ENCODE peak calls at places on chromosome 6, in nine cellular contexts. One of them, this sample, is unnamed.

GRCh38 chr6:45590225-45590624 is 212.5 kb upstream of the SUPT3H start:
- DNase-seq in stimulated activated CD8-positive, alpha-beta memory T cell treated with anti-CD3 and anti-CD28 coated beads, Interleukin-7, amount 100 ng/mL, for 1 hour: no peak
- DNase-seq in astrocyte of the cerebellum: peak
- DNase-seq in anterior cingulate cortex: no peak
- DNase-seq in mesendoderm: no peak
- DNase-seq in NCI-H774: peak
- DNase-seq in NCI-H2171 treated with DMSO at 0.1 percent for 48 hours: no peak
- DNase-seq in substantia nigra: no peak
- DNase-seq in lower lobe of right lung: no peak
- DNase-seq in this sample: no peak

GRCh38 chr6:35044145-35044745 is 96.9 kb downstream of the TCP11 start:
- DNase-seq in lower lobe of right lung: no peak
- DNase-seq in NCI-H774: peak
- DNase-seq in NCI-H2171 treated with DMSO at 0.1 percent for 48 hours: no peak
- DNase-seq in stimulated activated CD8-positive, alpha-beta memory T cell treated with anti-CD3 and anti-CD28 coated beads, Interleukin-7, amount 100 ng/mL, for 1 hour: no peak
- DNase-seq in mesendoderm: no peak
- DNase-seq in astrocyte of the cerebellum: peak
- DNase-seq in anterior cingulate cortex: no peak
- DNase-seq in substantia nigra: no peak
- DNase-seq in this sample: peak

GRCh38 chr6:148462203-148462602 is 119.6 kb downstream of the SASH1 start:
- DNase-seq in substantia nigra: no peak
- DNase-seq in mesendoderm: no peak
- DNase-seq in astrocyte of the cerebellum: no peak
- DNase-seq in lower lobe of right lung: no peak
- DNase-seq in NCI-H2171 treated with DMSO at 0.1 percent for 48 hours: no peak
- DNase-seq in NCI-H774: no peak
- DNase-seq in anterior cingulate cortex: no peak
- DNase-seq in stimulated activated CD8-positive, alpha-beta memory T cell treated with anti-CD3 and anti-CD28 coated beads, Interleukin-7, amount 100 ng/mL, for 1 hour: no peak
- DNase-seq in this sample: no peak

GRCh38 chr6:71252960-71253359 is 35.7 kb upstream of the OGFRL1 start:
- DNase-seq in substantia nigra: no peak
- DNase-seq in anterior cingulate cortex: no peak
- DNase-seq in mesendoderm: no peak
- DNase-seq in NCI-H2171 treated with DMSO at 0.1 percent for 48 hours: no peak
- DNase-seq in stimulated activated CD8-positive, alpha-beta memory T cell treated with anti-CD3 and anti-CD28 coated beads, Interleukin-7, amount 100 ng/mL, for 1 hour: no peak
- DNase-seq in astrocyte of the cerebellum: no peak
- DNase-seq in NCI-H774: no peak
- DNase-seq in lower lobe of right lung: no peak
- DNase-seq in this sample: no peak

GRCh38 chr6:105087571-105088211 is 92.1 kb downstream of the POPDC3 start:
- DNase-seq in astrocyte of the cerebellum: peak
- DNase-seq in anterior cingulate cortex: no peak
- DNase-seq in mesendoderm: peak
- DNase-seq in NCI-H774: peak
- DNase-seq in NCI-H2171 treated with DMSO at 0.1 percent for 48 hours: peak
- DNase-seq in stimulated activated CD8-positive, alpha-beta memory T cell treated with anti-CD3 and anti-CD28 coated beads, Interleukin-7, amount 100 ng/mL, for 1 hour: no peak
- DNase-seq in substantia nigra: no peak
- DNase-seq in lower lobe of right lung: no peak
- DNase-seq in this sample: peak

GRCh38 chr6:73073238-73073637 is 152.1 kb downstream of the KHDC1L start:
- DNase-seq in NCI-H2171 treated with DMSO at 0.1 percent for 48 hours: no peak
- DNase-seq in lower lobe of right lung: no peak
- DNase-seq in substantia nigra: no peak
- DNase-seq in NCI-H774: no peak
- DNase-seq in anterior cingulate cortex: no peak
- DNase-seq in stimulated activated CD8-positive, alpha-beta memory T cell treated with anti-CD3 and anti-CD28 coated beads, Interleukin-7, amount 100 ng/mL, for 1 hour: no peak
- DNase-seq in mesendoderm: peak
- DNase-seq in astrocyte of the cerebellum: no peak
- DNase-seq in this sample: no peak

GRCh38 chr6:143619844-143620243 is 57.9 kb upstream of the PHACTR2 start:
- DNase-seq in stimulated activated CD8-positive, alpha-beta memory T cell treated with anti-CD3 and anti-CD28 coated beads, Interleukin-7, amount 100 ng/mL, for 1 hour: no peak
- DNase-seq in lower lobe of right lung: no peak
- DNase-seq in substantia nigra: no peak
- DNase-seq in NCI-H2171 treated with DMSO at 0.1 percent for 48 hours: no peak
- DNase-seq in astrocyte of the cerebellum: no peak
- DNase-seq in anterior cingulate cortex: no peak
- DNase-seq in NCI-H774: no peak
- DNase-seq in mesendoderm: no peak
- DNase-seq in this sample: no peak

GRCh38 chr6:69796627-69797390 is at the start of gene LMBRD1:
- DNase-seq in NCI-H774: peak
- DNase-seq in substantia nigra: peak
- DNase-seq in stimulated activated CD8-positive, alpha-beta memory T cell treated with anti-CD3 and anti-CD28 coated beads, Interleukin-7, amount 100 ng/mL, for 1 hour: peak
- DNase-seq in lower lobe of right lung: peak
- DNase-seq in anterior cingulate cortex: peak
- DNase-seq in astrocyte of the cerebellum: peak
- DNase-seq in mesendoderm: peak
- DNase-seq in NCI-H2171 treated with DMSO at 0.1 percent for 48 hours: peak
- DNase-seq in this sample: peak

GRCh38 chr6:548091-548490 is 108.8 kb downstream of the HUS1B start:
- DNase-seq in anterior cingulate cortex: no peak
- DNase-seq in substantia nigra: no peak
- DNase-seq in NCI-H2171 treated with DMSO at 0.1 percent for 48 hours: no peak
- DNase-seq in mesendoderm: no peak
- DNase-seq in stimulated activated CD8-positive, alpha-beta memory T cell treated with anti-CD3 and anti-CD28 coated beads, Interleukin-7, amount 100 ng/mL, for 1 hour: no peak
- DNase-seq in lower lobe of right lung: no peak
- DNase-seq in astrocyte of the cerebellum: no peak
- DNase-seq in NCI-H774: no peak
- DNase-seq in this sample: no peak

GRCh38 chr6:110101885-110102284 is 77.6 kb downstream of the WASF1 start:
- DNase-seq in substantia nigra: no peak
- DNase-seq in lower lobe of right lung: no peak
- DNase-seq in anterior cingulate cortex: no peak
- DNase-seq in mesendoderm: no peak
- DNase-seq in stimulated activated CD8-positive, alpha-beta memory T cell treated with anti-CD3 and anti-CD28 coated beads, Interleukin-7, amount 100 ng/mL, for 1 hour: no peak
- DNase-seq in NCI-H774: no peak
- DNase-seq in NCI-H2171 treated with DMSO at 0.1 percent for 48 hours: peak
- DNase-seq in astrocyte of the cerebellum: no peak
- DNase-seq in this sample: no peak

GRCh38 chr6:27720607-27721580 is 191.3 kb downstream of the OR2B2 start:
- DNase-seq in lower lobe of right lung: no peak
- DNase-seq in mesendoderm: peak
- DNase-seq in NCI-H2171 treated with DMSO at 0.1 percent for 48 hours: peak
- DNase-seq in stimulated activated CD8-positive, alpha-beta memory T cell treated with anti-CD3 and anti-CD28 coated beads, Interleukin-7, amount 100 ng/mL, for 1 hour: no peak
- DNase-seq in substantia nigra: no peak
- DNase-seq in anterior cingulate cortex: no peak
- DNase-seq in astrocyte of the cerebellum: no peak
- DNase-seq in NCI-H774: peak
- DNase-seq in this sample: no peak

GRCh38 chr6:110625883-110626282 is 149.5 kb upstream of the SLC22A16 start:
- DNase-seq in anterior cingulate cortex: no peak
- DNase-seq in astrocyte of the cerebellum: no peak
- DNase-seq in substantia nigra: no peak
- DNase-seq in NCI-H774: no peak
- DNase-seq in mesendoderm: no peak
- DNase-seq in lower lobe of right lung: no peak
- DNase-seq in stimulated activated CD8-positive, alpha-beta memory T cell treated with anti-CD3 and anti-CD28 coated beads, Interleukin-7, amount 100 ng/mL, for 1 hour: no peak
- DNase-seq in NCI-H2171 treated with DMSO at 0.1 percent for 48 hours: peak
- DNase-seq in this sample: no peak

GRCh38 chr6:40930555-40930954 is 108.5 kb downstream of the UNC5CL start:
- DNase-seq in substantia nigra: no peak
- DNase-seq in anterior cingulate cortex: no peak
- DNase-seq in NCI-H2171 treated with DMSO at 0.1 percent for 48 hours: no peak
- DNase-seq in NCI-H774: no peak
- DNase-seq in mesendoderm: peak
- DNase-seq in lower lobe of right lung: no peak
- DNase-seq in stimulated activated CD8-positive, alpha-beta memory T cell treated with anti-CD3 and anti-CD28 coated beads, Interleukin-7, amount 100 ng/mL, for 1 hour: no peak
- DNase-seq in astrocyte of the cerebellum: no peak
- DNase-seq in this sample: no peak

This sample was measured in NCI-H1092 treated with DMSO at 0.1 percent for 48 hours.